ENCODE peak calls at places on chromosome 2, in five cellular contexts. One of them, this sample, is unnamed.

GRCh38 chr2:70983506-70984227 is 5.2 kb downstream of the ANKRD53 start:
- DNase-seq in upper lobe of right lung: peak
- DNase-seq in AG09319: no peak
- DNase-seq in PC-9: no peak
- DNase-seq in NB4: no peak
- DNase-seq in this sample: no peak

GRCh38 chr2:203238329-203238710 is 498 bp upstream of the CYP20A1 start:
- DNase-seq in PC-9: no peak
- DNase-seq in upper lobe of right lung: no peak
- DNase-seq in NB4: no peak
- DNase-seq in AG09319: no peak
- DNase-seq in this sample: no peak

GRCh38 chr2:12010779-12011178 is 264.3 kb downstream of the LPIN1 start:
- DNase-seq in upper lobe of right lung: no peak
- DNase-seq in NB4: no peak
- DNase-seq in AG09319: no peak
- DNase-seq in PC-9: no peak
- DNase-seq in this sample: no peak

GRCh38 chr2:238389985-238390682 is 36.6 kb upstream of the ASB1 start:
- DNase-seq in upper lobe of right lung: peak
- DNase-seq in NB4: no peak
- DNase-seq in PC-9: no peak
- DNase-seq in AG09319: no peak
- DNase-seq in this sample: no peak

GRCh38 chr2:56333812-56334485 is 150.2 kb downstream of the CCDC85A start:
- DNase-seq in PC-9: no peak
- DNase-seq in AG09319: no peak
- DNase-seq in upper lobe of right lung: no peak
- DNase-seq in NB4: no peak
- DNase-seq in this sample: no peak

GRCh38 chr2:167264380-167264779 is 376.1 kb downstream of the XIRP2 start:
- DNase-seq in PC-9: no peak
- DNase-seq in upper lobe of right lung: no peak
- DNase-seq in AG09319: no peak
- DNase-seq in NB4: peak
- DNase-seq in this sample: no peak

GRCh38 chr2:171883275-171883893 is 10.7 kb downstream of the SLC25A12 start:
- DNase-seq in NB4: no peak
- DNase-seq in PC-9: no peak
- DNase-seq in AG09319: no peak
- DNase-seq in upper lobe of right lung: no peak
- DNase-seq in this sample: no peak

GRCh38 chr2:28317390-28317789 is 75.3 kb upstream of the FOSL2 start:
- DNase-seq in PC-9: no peak
- DNase-seq in NB4: no peak
- DNase-seq in AG09319: no peak
- DNase-seq in upper lobe of right lung: no peak
- DNase-seq in this sample: no peak

GRCh38 chr2:200618590-200619021 is 32.8 kb downstream of the AOX1 start:
- DNase-seq in NB4: peak
- DNase-seq in upper lobe of right lung: no peak
- DNase-seq in PC-9: no peak
- DNase-seq in AG09319: peak
- DNase-seq in this sample: peak

GRCh38 chr2:119756837-119757236 is 2.9 kb upstream of the PTPN4 start:
- DNase-seq in NB4: peak
- DNase-seq in upper lobe of right lung: no peak
- DNase-seq in AG09319: peak
- DNase-seq in PC-9: peak
- DNase-seq in this sample: no peak

GRCh38 chr2:174577967-174578589 is 19.5 kb downstream of the WIPF1 start:
- DNase-seq in upper lobe of right lung: no peak
- DNase-seq in NB4: peak
- DNase-seq in PC-9: no peak
- DNase-seq in AG09319: peak
- DNase-seq in this sample: no peak

GRCh38 chr2:23321767-23322166 is 63.2 kb upstream of the KLHL29 start:
- DNase-seq in upper lobe of right lung: no peak
- DNase-seq in NB4: no peak
- DNase-seq in PC-9: no peak
- DNase-seq in AG09319: no peak
- DNase-seq in this sample: no peak

GRCh38 chr2:160406591-160407392 is 86.8 kb downstream of the RBMS1 start:
- DNase-seq in AG09319: no peak
- DNase-seq in PC-9: peak
- DNase-seq in NB4: peak
- DNase-seq in upper lobe of right lung: peak
- DNase-seq in this sample: peak

GRCh38 chr2:30213326-30213725 is 18.0 kb upstream of the LBH start:
- DNase-seq in NB4: no peak
- DNase-seq in AG09319: no peak
- DNase-seq in PC-9: no peak
- DNase-seq in upper lobe of right lung: no peak
- DNase-seq in this sample: no peak

GRCh38 chr2:163630836-163631235 is 105.0 kb downstream of the FIGN start:
- DNase-seq in upper lobe of right lung: no peak
- DNase-seq in PC-9: no peak
- DNase-seq in AG09319: no peak
- DNase-seq in NB4: no peak
- DNase-seq in this sample: no peak

GRCh38 chr2:224412064-224412921 is 10.4 kb upstream of the FAM124B start:
- DNase-seq in upper lobe of right lung: no peak
- DNase-seq in NB4: no peak
- DNase-seq in AG09319: peak
- DNase-seq in PC-9: no peak
- DNase-seq in this sample: no peak

GRCh38 chr2:156437272-156437671 is 1.1 kb downstream of the GPD2 start:
- DNase-seq in NB4: peak
- DNase-seq in PC-9: no peak
- DNase-seq in AG09319: no peak
- DNase-seq in upper lobe of right lung: no peak
- DNase-seq in this sample: no peak

GRCh38 chr2:235330775-235331438 is 162.9 kb upstream of the AGAP1 start:
- DNase-seq in PC-9: peak
- DNase-seq in upper lobe of right lung: no peak
- DNase-seq in NB4: no peak
- DNase-seq in AG09319: peak
- DNase-seq in this sample: no peak

GRCh38 chr2:139622691-139623090 is 842.5 kb upstream of the NXPH2 start:
- DNase-seq in PC-9: no peak
- DNase-seq in AG09319: no peak
- DNase-seq in NB4: no peak
- DNase-seq in upper lobe of right lung: no peak
- DNase-seq in this sample: no peak

GRCh38 chr2:78980871-78981270 is 44.6 kb upstream of the REG3G start:
- DNase-seq in PC-9: no peak
- DNase-seq in AG09319: no peak
- DNase-seq in NB4: no peak
- DNase-seq in upper lobe of right lung: no peak
- DNase-seq in this sample: no peak

GRCh38 chr2:236579746-236580315 is 10.2 kb downstream of the ACKR3 start:
- DNase-seq in AG09319: no peak
- DNase-seq in upper lobe of right lung: no peak
- DNase-seq in NB4: no peak
- DNase-seq in PC-9: no peak
- DNase-seq in this sample: no peak